ENCODE peak calls at places on chromosomes 3 and 15, in seven cellular contexts. P, A, J, X, S, M and Y are unnamed samples.

GRCh38 chr3:187808466-187809291 is 63.4 kb upstream of the BCL6 start:
- DNase-seq in M (no peak), J (no peak), X (no peak), P (no peak), A (no peak), S (no peak), Y (no peak)

GRCh38 chr3:155791190-155791589 is 14.9 kb downstream of the C3orf33 start:
- DNase-seq in A (no peak), S (no peak), P (no peak), M (no peak), X (no peak), J (no peak), Y (no peak)

GRCh38 chr3:11602441-11602840 is 41.3 kb downstream of the VGLL4 start:
- DNase-seq in M (no peak), X (no peak), S (no peak), J (no peak), A (no peak), P (no peak), Y (no peak)

GRCh38 chr3:45683417-45684326 is 5.5 kb upstream of the SACM1L start:
- DNase-seq in A (no peak), M (no peak), P (no peak), S (no peak), X (no peak), J (no peak), Y (no peak)

GRCh38 chr3:37979798-37980476 is 10.6 kb upstream of the VILL start:
- DNase-seq in S (no peak), A (no peak), P (no peak), J (no peak), X (no peak), M (no peak), Y (no peak)

GRCh38 chr3:14988988-14989394 is 41.6 kb downstream of the NR2C2 start:
- DNase-seq in A (no peak), J (no peak), S (no peak), M (peak; percentile 81), P (no peak), X (peak; percentile 84), Y (no peak)

GRCh38 chr15:89445553-89445952 is 50.8 kb downstream of the RHCG start:
- DNase-seq in A (no peak), P (no peak), M (no peak), J (no peak), S (no peak), X (no peak), Y (no peak)

GRCh38 chr3:187186801-187187421 is 10.4 kb upstream of the RTP1 start:
- DNase-seq in X (no peak), M (no peak), A (no peak), J (peak; percentile 60), S (no peak), P (peak; percentile 50), Y (no peak)

GRCh38 chr15:32706704-32707103 is 11.1 kb upstream of the GREM1 start:
- DNase-seq in M (no peak), P (peak; percentile 70), J (no peak), S (no peak), X (no peak), A (no peak), Y (no peak)

GRCh38 chr3:147521646-147522045 is 112.5 kb downstream of the ZIC1 start:
- DNase-seq in J (no peak), S (no peak), X (no peak), P (peak; percentile 25), M (no peak), A (no peak), Y (no peak)

GRCh38 chr3:26731843-26732242 is 109.3 kb downstream of the LRRC3B start:
- DNase-seq in S (no peak), X (no peak), A (no peak), J (no peak), M (no peak), P (no peak), Y (no peak)

GRCh38 chr3:27978440-27978839 is 256.3 kb upstream of the EOMES start:
- DNase-seq in X (no peak), J (no peak), P (no peak), M (no peak), S (no peak), A (no peak), Y (no peak)

GRCh38 chr3:192223815-192224214 is 503.5 kb downstream of the FGF12 start:
- DNase-seq in M (no peak), X (no peak), A (no peak), S (no peak), P (no peak), J (no peak), Y (no peak)

GRCh38 chr3:4752201-4753072 is 226.8 kb upstream of the BHLHE40 start:
- DNase-seq in J (no peak), A (no peak), S (no peak), M (no peak), X (no peak), P (peak; percentile 85), Y (no peak)
- TF ChIP-seq CTCF in J (no peak), A (no peak), S (no peak), M (no peak), X (no peak), P (no peak), Y (no peak)

GRCh38 chr3:61531528-61531927 is 29.8 kb upstream of the PTPRG start:
- DNase-seq in X (no peak), M (no peak), J (no peak), A (no peak), P (no peak), S (no peak), Y (no peak)

GRCh38 chr3:61532739-61533500 is 28.5 kb upstream of the PTPRG start:
- DNase-seq in P (no peak), M (no peak), S (no peak), J (no peak), X (no peak), A (no peak), Y (no peak)

GRCh38 chr3:61526307-61526706 is 35.1 kb upstream of the PTPRG start:
- DNase-seq in A (no peak), X (no peak), S (no peak), P (no peak), J (no peak), M (no peak), Y (no peak)

GRCh38 chr3:61527011-61527410 is 34.4 kb upstream of the PTPRG start:
- DNase-seq in M (no peak), J (no peak), A (no peak), P (no peak), S (no peak), X (no peak), Y (no peak)

DNA sequence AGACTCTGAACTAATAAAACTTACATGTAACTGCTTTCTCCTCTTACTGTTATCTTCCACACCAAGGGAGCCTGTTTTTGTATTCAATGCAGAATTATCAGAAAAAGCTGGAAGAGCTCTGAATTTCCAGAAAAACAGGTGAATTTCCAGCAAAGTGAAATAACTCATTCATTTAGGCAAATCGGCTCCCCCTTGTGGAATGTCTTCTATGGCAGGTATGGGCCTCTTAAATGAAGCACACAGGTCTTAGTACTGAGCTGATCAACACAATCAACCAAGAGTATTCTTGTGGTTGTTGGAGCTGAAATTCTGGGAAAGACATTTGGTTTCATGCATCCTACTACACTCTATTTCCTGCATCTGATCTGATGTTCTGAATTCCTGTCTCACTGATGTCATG is 31.0 kb upstream of the PTPRG start:
- DNase-seq in P (no peak), S (peak; percentile 32), M (peak; percentile 40), X (no peak), A (no peak), J (no peak), Y (no peak)
- TF ChIP-seq CTCF in P (peak; percentile 49), S (peak; percentile 31), M (peak; percentile 47), X (peak; percentile 39), A (peak; percentile 64), J (peak; percentile 28), Y (peak; percentile 77)

DNA sequence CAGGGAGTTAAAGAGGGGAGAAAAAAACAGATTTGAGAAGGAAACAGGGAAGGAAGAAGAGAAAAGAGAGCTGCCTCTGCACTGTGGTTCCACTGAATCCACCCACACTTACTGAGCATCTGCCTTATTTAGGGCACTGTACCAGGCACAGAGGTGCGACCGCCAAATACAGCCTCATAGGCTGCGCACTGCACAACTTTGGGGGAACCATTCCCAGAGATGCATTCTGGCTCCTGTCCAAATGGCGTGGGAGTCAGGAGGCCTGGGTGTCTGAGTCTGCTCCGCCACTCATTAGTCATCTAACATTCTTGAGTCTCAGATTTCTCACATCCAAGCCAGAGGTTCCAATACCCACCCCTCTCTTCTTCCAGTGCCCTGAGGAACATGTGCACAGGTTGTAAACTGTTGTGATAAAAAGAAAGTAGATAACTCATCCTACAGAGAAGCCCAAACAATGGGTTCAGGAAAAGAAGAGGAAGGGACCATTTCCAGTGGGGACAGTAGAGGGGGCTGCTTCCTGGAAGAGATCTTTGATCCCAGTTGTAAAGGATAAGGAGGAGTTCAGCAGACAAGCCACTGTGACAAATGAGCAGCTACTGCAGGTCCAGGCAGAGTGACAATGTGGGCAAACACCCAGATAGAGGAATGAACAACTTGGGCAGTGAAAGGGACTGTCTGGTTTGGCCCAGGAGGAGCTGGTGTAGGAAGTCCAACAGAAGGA is 254.6 kb downstream of the UACA start:
- DNase-seq in X (no peak), P (peak; percentile 57), M (peak; percentile 76), J (peak; percentile 76), S (no peak), A (no peak), Y (peak; percentile 50)
- TF ChIP-seq CTCF in X (no peak), P (peak; percentile 21), M (no peak), J (no peak), S (no peak), A (no peak), Y (peak; percentile 61)

GRCh38 chr15:77568960-77569646 is 63.6 kb downstream of the LINGO1 start:
- DNase-seq in P (no peak), M (no peak), J (no peak), A (no peak), X (no peak), S (no peak), Y (no peak)

GRCh38 chr15:77566092-77566491 is 66.6 kb downstream of the LINGO1 start:
- DNase-seq in S (no peak), A (no peak), J (no peak), P (no peak), X (no peak), M (no peak), Y (no peak)

GRCh38 chr15:77569647-77570186 is 63.0 kb downstream of the LINGO1 start:
- DNase-seq in S (no peak), A (no peak), M (no peak), X (no peak), P (no peak), J (no peak), Y (no peak)

GRCh38 chr15:77567202-77567601 is 65.5 kb downstream of the LINGO1 start:
- DNase-seq in S (no peak), P (no peak), M (no peak), J (no peak), X (no peak), A (no peak), Y (no peak)

DNA sequence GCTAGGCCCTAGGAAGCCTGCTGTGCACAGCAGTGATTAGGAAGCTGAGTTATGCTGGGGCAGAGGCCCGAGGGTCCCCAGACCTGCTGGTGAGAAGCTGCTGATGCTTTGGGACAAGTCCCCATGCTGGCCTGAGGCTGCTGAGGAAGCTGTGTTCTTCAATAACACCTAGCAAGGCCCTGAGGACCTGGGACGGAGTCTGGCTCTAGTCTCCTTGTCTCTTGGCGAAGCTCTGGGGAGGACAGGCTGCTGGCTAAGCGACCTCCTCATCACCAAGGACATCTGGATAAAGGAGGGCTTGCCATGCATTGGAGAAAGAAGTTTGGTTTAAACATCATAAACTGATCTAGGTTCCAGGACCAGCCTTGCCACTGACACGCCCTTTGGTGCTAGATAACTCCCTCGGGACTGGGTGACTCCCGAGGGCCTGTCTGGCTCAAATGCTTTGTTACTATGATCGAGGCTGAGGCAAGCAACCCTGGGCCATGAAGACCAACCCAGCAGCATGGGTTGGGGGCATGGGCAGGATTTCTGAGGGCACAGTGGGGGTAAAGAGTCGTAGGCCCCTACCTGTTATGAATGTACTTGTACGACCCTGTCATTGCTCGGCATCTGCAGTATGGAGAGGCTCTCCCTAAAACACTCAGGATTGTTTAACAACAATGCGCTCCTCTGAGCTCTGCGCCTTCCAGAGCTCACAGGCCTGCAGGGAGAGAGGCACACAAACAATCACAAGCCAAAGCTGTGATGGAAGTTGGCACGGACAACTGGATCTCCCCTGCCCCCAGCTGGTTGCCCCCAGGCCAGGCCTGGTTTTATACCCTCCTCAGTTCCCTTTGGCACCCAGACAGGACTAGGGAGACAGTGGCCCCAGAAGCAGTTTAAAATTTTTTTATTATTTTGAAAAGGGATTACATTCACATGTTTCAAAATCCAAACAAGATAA is 64.4 kb downstream of the LINGO1 start:
- DNase-seq in M (no peak), J (no peak), P (no peak), X (no peak), S (no peak), A (no peak), Y (no peak)
- TF ChIP-seq CTCF in M (no peak), J (no peak), P (no peak), X (no peak), S (no peak), A (no peak), Y (peak; percentile 56)